ENCODE peak calls at places on chromosomes 6 and 20, in six cellular contexts. One of them, this sample, is unnamed.

GRCh38 chr6:18503588-18504231 is 116.6 kb downstream of the RNF144B start:
- DNase-seq in activated T-cell treated with anti-CD3 and anti-CD28 coated beads for 4 hours: peak; percentile 2
- DNase-seq in GOT3: peak; percentile 14
- DNase-seq in H54: peak; percentile 18
- DNase-seq in CD4-positive, alpha-beta memory T cell: no peak
- DNase-seq in ovary: no peak
- DNase-seq in this sample: no peak

GRCh38 chr6:52641826-52642225 is 29.1 kb upstream of the TMEM14A start:
- DNase-seq in GOT3: no peak
- DNase-seq in activated T-cell treated with anti-CD3 and anti-CD28 coated beads for 4 hours: no peak
- DNase-seq in H54: no peak
- DNase-seq in ovary: no peak
- DNase-seq in CD4-positive, alpha-beta memory T cell: no peak
- DNase-seq in this sample: no peak

GRCh38 chr20:43776691-43777090 is 49.9 kb upstream of the GTSF1L start:
- DNase-seq in H54: no peak
- DNase-seq in activated T-cell treated with anti-CD3 and anti-CD28 coated beads for 4 hours: no peak
- DNase-seq in ovary: no peak
- DNase-seq in CD4-positive, alpha-beta memory T cell: no peak
- DNase-seq in GOT3: no peak
- DNase-seq in this sample: no peak

GRCh38 chr6:78390066-78390465 is 477.3 kb upstream of the IRAK1BP1 start:
- DNase-seq in activated T-cell treated with anti-CD3 and anti-CD28 coated beads for 4 hours: no peak
- DNase-seq in ovary: no peak
- DNase-seq in H54: no peak
- DNase-seq in GOT3: no peak
- DNase-seq in CD4-positive, alpha-beta memory T cell: no peak
- DNase-seq in this sample: no peak

GRCh38 chr6:43493230-43493629 is 15.9 kb downstream of the TJAP1 start:
- DNase-seq in H54: no peak
- DNase-seq in ovary: no peak
- DNase-seq in activated T-cell treated with anti-CD3 and anti-CD28 coated beads for 4 hours: no peak
- DNase-seq in CD4-positive, alpha-beta memory T cell: no peak
- DNase-seq in GOT3: no peak
- DNase-seq in this sample: no peak

GRCh38 chr20:6074145-6074561 is 20.3 kb upstream of the LRRN4 start:
- DNase-seq in GOT3: no peak
- DNase-seq in activated T-cell treated with anti-CD3 and anti-CD28 coated beads for 4 hours: no peak
- DNase-seq in CD4-positive, alpha-beta memory T cell: no peak
- DNase-seq in H54: no peak
- DNase-seq in ovary: no peak
- DNase-seq in this sample: no peak

GRCh38 chr6:100435299-100435698 is 29.4 kb downstream of the SIM1 start:
- DNase-seq in GOT3: no peak
- DNase-seq in H54: peak; percentile 61
- DNase-seq in activated T-cell treated with anti-CD3 and anti-CD28 coated beads for 4 hours: no peak
- DNase-seq in ovary: no peak
- DNase-seq in CD4-positive, alpha-beta memory T cell: no peak
- DNase-seq in this sample: no peak

GRCh38 chr20:20292472-20292871 is 75.4 kb upstream of the INSM1 start:
- DNase-seq in ovary: no peak
- DNase-seq in activated T-cell treated with anti-CD3 and anti-CD28 coated beads for 4 hours: no peak
- DNase-seq in GOT3: no peak
- DNase-seq in CD4-positive, alpha-beta memory T cell: no peak
- DNase-seq in H54: no peak
- DNase-seq in this sample: no peak

GRCh38 chr6:157226761-157227160 is 96.6 kb downstream of the TMEM242 start:
- DNase-seq in activated T-cell treated with anti-CD3 and anti-CD28 coated beads for 4 hours: no peak
- DNase-seq in H54: no peak
- DNase-seq in ovary: no peak
- DNase-seq in GOT3: no peak
- DNase-seq in CD4-positive, alpha-beta memory T cell: no peak
- DNase-seq in this sample: no peak

GRCh38 chr6:34679552-34680255 is 16.9 kb downstream of the ILRUN start:
- DNase-seq in activated T-cell treated with anti-CD3 and anti-CD28 coated beads for 4 hours: no peak
- DNase-seq in CD4-positive, alpha-beta memory T cell: no peak
- DNase-seq in ovary: no peak
- DNase-seq in GOT3: no peak
- DNase-seq in H54: no peak
- DNase-seq in this sample: no peak

This sample was measured in activated CD4-positive, alpha-beta T cell treated with anti-CD3 and anti-CD28 coated beads for 4 hours.